ENCODE peak calls at places on chromosomes 2 and 18, in five cellular contexts. T, R, P, F and L are unnamed samples.

GRCh38 chr2:217946071-217946470 is 56.7 kb downstream of the TNS1 start:
- DNase-seq in T (no peak), P (no peak), R (no peak), F (no peak), L (no peak)

GRCh38 chr2:1081411-1082225 is 131.0 kb downstream of the SNTG2 start:
- DNase-seq in P (no peak), F (no peak), T (no peak), R (no peak), L (no peak)

GRCh38 chr2:63741884-63742583 is 99.7 kb upstream of the UGP2 start:
- DNase-seq in F (no peak), T (no peak), R (no peak), P (no peak), L (no peak)

GRCh38 chr2:82790277-82791021 is 1668.6 kb downstream of the SUCLG1 start:
- DNase-seq in P (peak; percentile 7), T (no peak), R (no peak), F (no peak), L (no peak)

GRCh38 chr2:212843409-212844199 is 305.0 kb upstream of the ERBB4 start:
- DNase-seq in R (no peak), P (no peak), F (no peak), T (no peak), L (no peak)

GRCh38 chr18:12307871-12308385 is at the start of gene TUBB6:
- DNase-seq in T (no peak), F (no peak), R (peak; percentile 93), P (no peak), L (no peak)

GRCh38 chr2:23118313-23118712 is 266.7 kb upstream of the KLHL29 start:
- DNase-seq in R (no peak), T (no peak), F (no peak), P (no peak), L (no peak)

GRCh38 chr2:29165362-29166236 is 50.4 kb downstream of the CLIP4 start:
- DNase-seq in P (peak; percentile 84), R (no peak), F (no peak), T (no peak), L (no peak)

GRCh38 chr2:11562011-11562410 is 28.2 kb downstream of the GREB1 start:
- DNase-seq in R (no peak), F (no peak), T (no peak), P (no peak), L (no peak)

GRCh38 chr2:239150125-239151011 is 250.5 kb downstream of the HDAC4 start:
- DNase-seq in P (no peak), T (no peak), F (no peak), R (no peak), L (no peak)

GRCh38 chr2:24926602-24927252 is 6.7 kb upstream of the ADCY3 start:
- DNase-seq in R (no peak), F (no peak), T (no peak), P (no peak), L (peak; percentile 56)

GRCh38 chr2:98867539-98868309 is 68.3 kb downstream of the CRACDL start:
- DNase-seq in F (no peak), P (no peak), T (no peak), R (no peak), L (no peak)

GRCh38 chr2:85409719-85410583 is at the start of gene CAPG:
- DNase-seq in F (no peak), T (no peak), R (peak; percentile 79), P (no peak), L (no peak)

GRCh38 chr2:84919885-84920580 is 14.6 kb downstream of the TMSB10 start:
- DNase-seq in P (peak; percentile 95), F (no peak), R (peak; percentile 28), T (peak; percentile 94), L (no peak)

GRCh38 chr18:78477840-78478239 is 501.8 kb upstream of the SALL3 start:
- DNase-seq in T (no peak), R (no peak), P (no peak), F (no peak), L (no peak)

GRCh38 chr2:3659447-3660432 is 1.7 kb downstream of the ALLC start:
- DNase-seq in R (no peak), P (peak; percentile 47), T (no peak), F (no peak), L (no peak)

GRCh38 chr2:48126180-48126579 is 219.9 kb upstream of the FBXO11 start:
- DNase-seq in T (no peak), R (no peak), P (no peak), F (no peak), L (no peak)

GRCh38 chr2:201151127-201152074 is 31.5 kb upstream of the CASP10 start:
- DNase-seq in F (no peak), P (peak; percentile 39), T (peak; percentile 86), R (no peak), L (no peak)

GRCh38 chr2:217989221-217989948 is 13.4 kb downstream of the TNS1 start:
- DNase-seq in F (no peak), R (no peak), P (no peak), T (no peak), L (no peak)

GRCh38 chr2:240229603-240230423 is 89.4 kb upstream of the OTOS start:
- DNase-seq in F (no peak), T (no peak), R (no peak), P (no peak), L (no peak)

GRCh38 chr2:238584617-238585016 is 157.9 kb downstream of the ASB1 start:
- DNase-seq in R (no peak), P (no peak), F (no peak), T (no peak), L (no peak)

GRCh38 chr18:55322176-55322735 is 265.7 kb downstream of the TCF4 start:
- DNase-seq in F (peak; percentile 74), R (no peak), T (no peak), P (no peak), L (peak; percentile 77)

GRCh38 chr2:157244691-157245090 is 12.8 kb upstream of the GALNT5 start:
- DNase-seq in R (no peak), T (no peak), F (no peak), P (no peak), L (no peak)

GRCh38 chr2:159996792-159997546 is 65.4 kb downstream of the PLA2R1 start:
- DNase-seq in P (no peak), R (no peak), F (no peak), T (no peak), L (no peak)

GRCh38 chr18:73479472-73479871 is 611.7 kb upstream of the NETO1 start:
- DNase-seq in R (no peak), T (no peak), F (no peak), P (no peak), L (no peak)

GRCh38 chr2:15714609-15715008 is 122.9 kb downstream of the DDX1 start:
- DNase-seq in T (no peak), F (no peak), R (no peak), P (no peak), L (no peak)

GRCh38 chr2:178512491-178512890 is 32.2 kb downstream of the PLEKHA3 start:
- DNase-seq in R (no peak), F (no peak), T (no peak), P (no peak), L (no peak)

GRCh38 chr2:28160986-28161425 is 231.7 kb upstream of the FOSL2 start:
- DNase-seq in R (no peak), P (no peak), T (no peak), F (no peak), L (no peak)

GRCh38 chr2:12032975-12033374 is 286.5 kb downstream of the LPIN1 start:
- DNase-seq in T (no peak), P (no peak), R (no peak), F (no peak), L (no peak)

GRCh38 chr18:2083691-2084090 is 487.6 kb downstream of the METTL4 start:
- DNase-seq in R (no peak), T (no peak), F (no peak), P (no peak), L (no peak)

DNA sequence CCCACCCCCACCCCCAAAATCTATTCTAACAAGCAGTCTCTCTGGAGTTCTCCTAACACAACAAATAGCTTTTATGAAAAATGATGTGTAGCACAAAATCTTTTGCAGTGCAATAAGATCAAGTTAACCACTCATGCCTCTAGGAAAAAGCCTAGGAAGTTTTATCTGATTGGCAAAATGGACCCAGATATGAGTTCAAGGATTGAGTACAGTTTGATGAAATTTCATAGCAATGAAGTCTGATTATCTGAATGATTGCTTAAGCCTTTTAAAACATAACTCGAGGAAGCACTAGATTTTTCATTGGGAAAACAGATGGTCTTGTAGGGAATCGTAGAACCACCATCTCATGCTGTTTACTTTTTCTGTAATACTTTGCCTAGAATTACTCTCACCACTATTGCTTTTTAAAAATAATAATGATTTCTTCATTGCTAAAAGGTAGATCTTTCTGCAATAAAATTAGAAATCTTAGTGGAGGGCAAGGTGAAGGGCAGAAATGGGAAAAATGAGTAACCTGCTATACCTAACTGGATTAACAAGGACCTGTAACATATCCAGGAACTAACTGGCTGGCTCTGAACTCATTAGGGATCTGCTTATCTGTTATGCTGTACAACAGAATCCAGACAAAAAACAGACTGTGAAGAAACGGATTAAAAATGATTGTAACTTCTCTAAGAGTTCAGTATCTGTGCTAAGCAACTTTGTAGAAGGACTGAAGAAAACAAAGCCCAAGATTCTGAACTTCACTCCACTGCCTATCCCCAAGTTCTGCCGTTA is 73.7 kb upstream of the ETAA1 start:
- DNase-seq in R (no peak), F (no peak), P (no peak), T (no peak), L (no peak)
- TF ChIP-seq EZH2 in R (no peak), F (no peak), P (no peak), T (no peak), L (no peak)

GRCh38 chr18:31217455-31217854 is 54.8 kb upstream of the DSC1 start:
- DNase-seq in T (no peak), P (no peak), F (no peak), R (no peak), L (no peak)
- TF ChIP-seq CEBPB in T (no peak), P (no peak), F (no peak), R (no peak), L (no peak)

GRCh38 chr2:172100080-172101007 is 2.4 kb downstream of the DLX2 start:
- DNase-seq in P (no peak), R (no peak), T (no peak), F (no peak), L (no peak)
- TF ChIP-seq EZH2 in P (no peak), R (no peak), T (no peak), F (no peak), L (peak; percentile 96)

GRCh38 chr2:126657146-126657635 is 1.2 kb downstream of the GYPC start:
- DNase-seq in R (peak; percentile 35), P (no peak), T (no peak), F (no peak), L (no peak)
- TF ChIP-seq CEBPB in R (peak; percentile 81), P (no peak), T (no peak), F (no peak), L (no peak)

GRCh38 chr18:48728204-48728833 is 189.5 kb downstream of the CTIF start:
- DNase-seq in R (no peak), T (no peak), P (no peak), F (no peak), L (no peak)
- TF ChIP-seq EZH2 in R (no peak), T (no peak), P (no peak), F (no peak), L (no peak)